ENCODE peak calls at places on chromosomes 13 and 19, in four cellular contexts. H is K562, N is GM12891, P is GM12878. R is an unnamed sample.

GRCh38 chr13:23799945-23800344 is 89.3 kb downstream of the MIPEP start:
- DNase-seq in P (peak; percentile 84), H (no peak), N (no peak), R (no peak)

GRCh38 chr19:2877398-2878331 is 10.5 kb downstream of the ZNF556 start:
- DNase-seq in H (no peak), P (no peak), N (no peak), R (no peak)

GRCh38 chr19:33132021-33132420 is at the start of gene WDR88:
- DNase-seq in P (no peak), N (no peak), H (no peak), R (no peak)

GRCh38 chr19:18457478-18458331 is 19.8 kb upstream of the ISYNA1 start:
- DNase-seq in N (no peak), H (no peak), P (no peak), R (no peak)

GRCh38 chr19:47432499-47432898 is 13.2 kb upstream of the MEIS3 start:
- DNase-seq in P (no peak), N (no peak), H (no peak), R (no peak)

GRCh38 chr13:66657165-66657895 is 572.8 kb downstream of the PCDH9 start:
- DNase-seq in H (no peak), N (no peak), P (no peak), R (no peak)

GRCh38 chr13:40388617-40389016 is 277.8 kb downstream of the FOXO1 start:
- DNase-seq in P (peak; percentile 70), H (no peak), N (peak; percentile 32), R (no peak)

GRCh38 chr19:17974551-17974950 is 7.6 kb downstream of the KCNN1 start:
- DNase-seq in H (no peak), P (no peak), N (no peak), R (no peak)

GRCh38 chr19:3699071-3699740 is 1.1 kb downstream of the PIP5K1C start:
- DNase-seq in N (peak; percentile 66), P (no peak), H (peak; percentile 62), R (peak; percentile 74)

GRCh38 chr19:14149509-14149994 is 13.2 kb upstream of the ASF1B start:
- DNase-seq in N (peak; percentile 64), P (no peak), H (no peak), R (no peak)

GRCh38 chr19:45253396-45254027 is 2.4 kb downstream of the MARK4 start:
- DNase-seq in P (no peak), H (no peak), N (no peak), R (no peak)

GRCh38 chr13:80577285-80577684 is 236.4 kb upstream of the SPRY2 start:
- DNase-seq in N (no peak), H (no peak), P (no peak), R (no peak)

GRCh38 chr13:113900646-113901045 is 36.8 kb upstream of the GAS6 start:
- DNase-seq in P (no peak), N (no peak), H (no peak), R (no peak)

GRCh38 chr13:113895436-113895835 is 31.6 kb upstream of the GAS6 start:
- DNase-seq in P (no peak), N (no peak), H (no peak), R (no peak)

GRCh38 chr13:113898391-113898790 is 34.5 kb upstream of the GAS6 start:
- DNase-seq in P (no peak), N (no peak), H (no peak), R (no peak)

GRCh38 chr13:113897966-113898365 is 34.1 kb upstream of the GAS6 start:
- DNase-seq in H (no peak), P (no peak), N (no peak), R (no peak)

DNA sequence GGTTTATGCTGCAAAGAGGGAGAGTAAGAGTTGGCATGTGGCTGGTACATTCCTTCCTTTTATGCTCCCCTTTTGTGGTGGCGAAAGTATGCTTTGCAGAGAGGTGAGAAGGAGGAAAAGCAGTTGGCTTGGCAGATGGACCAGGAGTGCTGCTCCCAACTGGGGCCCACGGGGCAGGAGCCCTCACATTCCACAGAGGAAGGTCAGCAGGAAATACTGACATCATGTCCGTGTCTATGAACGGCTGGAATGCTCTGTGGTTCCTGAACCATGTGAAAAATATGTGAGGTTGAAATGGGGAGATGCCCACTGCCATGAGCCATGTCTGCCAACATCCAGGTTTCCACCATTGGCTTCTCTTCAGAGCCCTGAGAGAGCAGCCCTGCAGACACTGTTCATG is 33.3 kb upstream of the GAS6 start:
- DNase-seq in H (no peak), P (no peak), N (no peak), R (no peak)
- TF ChIP-seq SPI1 in H (no peak), P (no peak), N (no peak), R (no peak)

DNA sequence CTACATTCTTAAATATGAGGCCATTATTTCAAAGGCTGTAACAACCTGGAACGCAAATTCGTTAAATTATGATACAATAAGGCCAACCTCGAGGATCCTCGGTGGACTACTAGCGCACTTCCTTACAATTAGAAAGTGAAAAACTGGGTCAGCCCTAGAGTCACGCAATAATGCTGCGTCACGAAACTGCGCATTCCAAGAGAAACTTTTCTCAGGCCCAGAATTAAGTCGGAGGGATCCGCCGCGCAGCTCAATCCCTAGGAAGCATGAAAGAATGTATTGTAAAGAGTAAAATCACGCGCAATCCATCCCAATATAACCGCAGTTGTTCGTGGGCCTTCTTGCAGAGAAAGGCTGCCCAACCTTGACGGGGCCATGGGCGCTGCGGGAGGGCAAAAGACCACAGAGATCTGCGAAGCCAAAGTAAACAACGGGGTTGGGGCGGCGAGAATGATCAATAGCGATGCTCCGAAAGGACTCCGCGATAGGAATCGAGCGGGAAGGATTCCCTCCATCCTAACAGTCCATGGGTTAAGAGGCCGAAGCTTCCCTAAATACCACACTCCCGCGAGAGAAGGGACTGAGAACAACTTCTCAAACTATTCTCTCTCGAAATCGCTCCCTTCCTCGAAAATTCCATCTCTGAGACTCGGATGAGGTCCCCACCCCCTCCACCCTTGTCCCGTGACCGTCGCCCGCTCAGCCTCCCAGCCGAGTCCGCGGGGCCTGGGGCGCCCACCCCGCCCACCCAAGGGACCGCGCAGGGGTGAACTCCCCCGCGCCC is 564 bp downstream of the SPART start:
- DNase-seq in N (peak; percentile 10), P (no peak), H (peak; percentile 39), R (peak; percentile 84)
- TF ChIP-seq SPI1 in N (peak; percentile 11), P (peak; percentile 48), H (peak; percentile 72), R (peak; percentile 86)

DNA sequence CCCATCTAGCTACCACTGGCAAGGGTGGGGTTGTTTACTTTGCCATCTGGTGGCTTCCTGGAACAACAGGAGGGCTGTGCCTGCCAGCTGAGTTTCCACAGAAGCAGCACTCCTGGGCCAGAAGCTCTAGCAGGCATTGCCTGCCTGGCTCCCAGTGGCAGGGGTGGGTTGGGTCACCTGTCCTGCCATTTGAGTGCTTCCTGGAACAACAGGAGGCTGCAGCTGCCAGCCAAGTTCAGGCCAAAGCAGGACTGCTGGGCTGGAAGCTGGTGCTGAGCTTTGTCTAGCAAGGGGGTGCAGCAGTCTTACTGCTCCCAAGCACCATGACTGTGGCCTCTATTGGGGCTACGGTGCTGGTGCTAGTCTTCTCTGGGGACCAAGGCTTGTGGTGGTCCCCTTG is 239.7 kb downstream of the MTUS2 start:
- DNase-seq in P (no peak), N (no peak), H (no peak), R (no peak)
- TF ChIP-seq SPI1 in P (no peak), N (no peak), H (no peak), R (no peak)

GRCh38 chr13:110365876-110366275 is 58.8 kb downstream of the COL4A2 start:
- DNase-seq in P (no peak), H (no peak), N (no peak), R (no peak)

GRCh38 chr13:110364081-110364480 is 57.0 kb downstream of the COL4A2 start:
- DNase-seq in H (no peak), P (no peak), N (no peak), R (no peak)

GRCh38 chr13:110368408-110368807 is 61.3 kb downstream of the COL4A2 start:
- DNase-seq in N (no peak), P (no peak), H (no peak), R (no peak)

GRCh38 chr13:110367620-110368019 is 60.5 kb downstream of the COL4A2 start:
- DNase-seq in P (no peak), N (no peak), H (no peak), R (no peak)

GRCh38 chr13:110366733-110367132 is 59.6 kb downstream of the COL4A2 start:
- DNase-seq in P (no peak), N (no peak), H (no peak), R (no peak)
- TF ChIP-seq SPI1 in P (no peak), N (no peak), H (no peak), R (no peak)